ENCODE peak calls at places on chromosomes 1 and 21, in four cellular contexts. W is hepatocyte, Y is NCI-H2029, X is ureter. U is an unnamed sample.

GRCh38 chr1:243882276-243882675 is 32.2 kb upstream of the AKT3 start:
- DNase-seq in X (no peak), W (no peak), Y (no peak), U (no peak)

GRCh38 chr1:207027221-207027777 is 5.3 kb downstream of the C1orf116 start:
- DNase-seq in Y (no peak), X (peak; percentile 73), W (peak; percentile 63), U (no peak)

GRCh38 chr1:204499511-204500468 is 5.2 kb upstream of the PIK3C2B start:
- DNase-seq in Y (no peak), W (no peak), X (no peak), U (no peak)

GRCh38 chr1:44685218-44685617 is 10.7 kb downstream of the ARMH1 start:
- DNase-seq in X (no peak), Y (no peak), W (no peak), U (no peak)

GRCh38 chr1:98546319-98546718 is 115.2 kb upstream of the SNX7 start:
- DNase-seq in W (no peak), Y (no peak), X (no peak), U (no peak)

GRCh38 chr1:116855788-116856187 is 53.9 kb upstream of the PTGFRN start:
- DNase-seq in W (no peak), X (no peak), Y (peak; percentile 61), U (no peak)

GRCh38 chr1:8439015-8439702 is 121.2 kb downstream of the SLC45A1 start:
- DNase-seq in Y (peak; percentile 92), W (peak; percentile 81), X (no peak), U (peak; percentile 75)

GRCh38 chr1:25952851-25953401 is 44.9 kb downstream of the PAFAH2 start:
- DNase-seq in X (no peak), Y (no peak), W (no peak), U (no peak)

GRCh38 chr1:246317723-246318359 is 189.2 kb downstream of the SMYD3 start:
- DNase-seq in W (no peak), X (no peak), Y (no peak), U (no peak)

GRCh38 chr21:14901482-14901958 is 163.3 kb downstream of the NRIP1 start:
- DNase-seq in X (no peak), Y (no peak), W (no peak), U (no peak)

GRCh38 chr1:75937034-75937433 is 4.8 kb upstream of the ASB17 start:
- DNase-seq in Y (no peak), W (no peak), X (no peak), U (no peak)

GRCh38 chr1:8047112-8047511 is 21.0 kb upstream of the ERRFI1 start:
- DNase-seq in X (no peak), Y (no peak), W (no peak), U (no peak)

GRCh38 chr1:65606426-65606825 is 186.0 kb downstream of the LEPR start:
- DNase-seq in W (no peak), X (no peak), Y (no peak), U (no peak)

GRCh38 chr1:185408675-185409270 is 91.7 kb upstream of the IVNS1ABP start:
- DNase-seq in Y (no peak), X (no peak), W (no peak), U (no peak)

GRCh38 chr1:172628416-172628815 is 30.5 kb upstream of the FASLG start:
- DNase-seq in W (no peak), Y (no peak), X (no peak), U (no peak)

GRCh38 chr1:62436039-62436465 is 797 bp upstream of the USP1 start:
- DNase-seq in Y (no peak), W (no peak), X (no peak), U (no peak)

GRCh38 chr1:41558761-41559171 is 74.3 kb upstream of the EDN2 start:
- DNase-seq in W (no peak), Y (no peak), X (no peak), U (no peak)

GRCh38 chr21:25107708-25108107 is 499.6 kb downstream of the MRPL39 start:
- DNase-seq in W (no peak), X (no peak), Y (no peak), U (no peak)

GRCh38 chr1:159302036-159302435 is at the start of gene FCER1A:
- DNase-seq in Y (no peak), X (no peak), W (no peak), U (no peak)

GRCh38 chr1:48039088-48040049 is 42.2 kb upstream of the TRABD2B start:
- DNase-seq in Y (peak; percentile 62), W (peak; percentile 41), X (no peak), U (no peak)

GRCh38 chr21:43645414-43645891 is 13.8 kb downstream of the HSF2BP start:
- DNase-seq in W (peak; percentile 86), Y (no peak), X (peak; percentile 63), U (peak; percentile 54)